ENCODE peak calls at places on chromosome 15, in seven cellular contexts. V is ovary, J is heart right ventricle, O is brain microvascular endothelial cell, U is cardiac muscle cell, P is pancreas, I is WERI-Rb-1. Z is an unnamed sample. For H3K27me3, the result is how much of the 10 kb centered on the place peaks cover.

GRCh38 chr15:99347609-99348008 is 96.3 kb downstream of the LRRC28 start:
- DNase-seq in J (no peak), V (no peak), I (no peak), O (no peak), P (no peak), U (peak), Z (peak)

GRCh38 chr15:67882487-67883227 is 42.8 kb upstream of the RNU6-1 start:
- DNase-seq in V (no peak), J (no peak), P (peak), I (no peak), U (peak), O (no peak), Z (no peak)

GRCh38 chr15:82062479-82062878 is 16.7 kb upstream of the MEX3B start:
- DNase-seq in P (no peak), V (no peak), I (no peak), U (no peak), J (no peak), O (no peak), Z (no peak)

GRCh38 chr15:50244153-50244552 is 21.4 kb downstream of the HDC start:
- DNase-seq in U (no peak), P (no peak), J (no peak), I (no peak), V (no peak), O (no peak), Z (no peak)

GRCh38 chr15:79003301-79003700 is 58.5 kb upstream of the CTSH start:
- DNase-seq in U (no peak), O (peak), J (no peak), I (no peak), V (no peak), P (no peak), Z (peak)

GRCh38 chr15:25176991-25177954 is 222.5 kb downstream of the SNRPN start:
- DNase-seq in O (no peak), U (no peak), P (peak), J (peak), I (peak), V (no peak), Z (no peak)

GRCh38 chr15:81940467-81941451 is 105.1 kb downstream of the MEX3B start:
- DNase-seq in U (peak), V (no peak), I (no peak), O (peak), P (no peak), J (no peak), Z (peak)

GRCh38 chr15:60734846-60735245 is 255.9 kb upstream of the ICE2 start:
- DNase-seq in I (no peak), V (no peak), U (no peak), J (no peak), O (no peak), P (no peak), Z (no peak)

GRCh38 chr15:70121656-70122297 is 24.1 kb upstream of the TLE3 start:
- DNase-seq in V (peak), J (no peak), O (peak), P (no peak), I (no peak), U (peak), Z (peak)

GRCh38 chr15:72116680-72117447 is 1.1 kb downstream of the MYO9A start:
- DNase-seq in V (no peak), O (peak), J (peak), P (peak), I (peak), U (peak), Z (peak)

GRCh38 chr15:94327356-94327936 is 96.1 kb downstream of the MCTP2 start:
- DNase-seq in O (peak), I (no peak), U (peak), P (no peak), J (no peak), V (no peak), Z (peak)

GRCh38 chr15:74176262-74177208 is 3.0 kb downstream of the ISLR start:
- DNase-seq in J (no peak), O (no peak), P (no peak), U (no peak), V (peak), I (peak), Z (peak)

GRCh38 chr15:80953953-80954778 is 35.5 kb downstream of the MESD start:
- DNase-seq in O (no peak), J (no peak), I (no peak), U (no peak), V (no peak), P (no peak), Z (no peak)

GRCh38 chr15:44812029-44812517 is 75.7 kb downstream of the TRIM69 start:
- DNase-seq in U (no peak), I (no peak), J (no peak), P (peak), O (no peak), V (no peak), Z (no peak)

GRCh38 chr15:73872370-73872769 is 994 bp upstream of the TBC1D21 start:
- DNase-seq in V (no peak), J (no peak), I (no peak), O (peak), U (peak), P (no peak), Z (peak)

GRCh38 chr15:63351170-63351569 is 30.5 kb downstream of the CA12 start:
- DNase-seq in U (no peak), O (no peak), I (no peak), J (no peak), V (no peak), P (no peak), Z (no peak)

GRCh38 chr15:82045179-82045891 is 483 bp downstream of the MEX3B start:
- DNase-seq in V (peak), J (peak), O (peak), I (peak), P (peak), U (peak), Z (peak)

GRCh38 chr15:98737721-98738120 is 89.4 kb downstream of the IGF1R start:
- DNase-seq in O (no peak), P (no peak), U (no peak), V (no peak), J (no peak), I (no peak), Z (no peak)

GRCh38 chr15:98728107-98728810 is 79.9 kb downstream of the IGF1R start:
- DNase-seq in U (no peak), O (no peak), P (no peak), V (no peak), J (no peak), I (no peak), Z (no peak)

GRCh38 chr15:101470548-101471239 is 18.8 kb downstream of the PCSK6 start:
- DNase-seq in I (no peak), U (no peak), V (no peak), J (no peak), P (no peak), O (no peak), Z (no peak)

GRCh38 chr15:81073796-81074195 is 60.3 kb upstream of the CFAP161 start:
- DNase-seq in V (no peak), I (no peak), P (no peak), O (no peak), U (no peak), J (no peak), Z (no peak)

GRCh38 chr15:98904466-98905048 is 103.0 kb downstream of the PGPEP1L start:
- DNase-seq in O (peak), I (peak), U (peak), J (no peak), V (no peak), P (no peak), Z (peak)

GRCh38 chr15:36156855-36157521 is 422.4 kb upstream of the CDIN1 start:
- DNase-seq in O (no peak), P (no peak), I (no peak), V (no peak), U (peak), J (no peak), Z (peak)

GRCh38 chr15:95326689-95327525 is 1003.6 kb upstream of the NR2F2 start:
- DNase-seq in V (peak), I (peak), U (no peak), O (no peak), P (no peak), J (no peak), Z (peak)

GRCh38 chr15:73331991-73332925 is 36.5 kb downstream of the HCN4 start:
- DNase-seq in V (no peak), U (no peak), J (no peak), P (no peak), O (no peak), I (no peak), Z (no peak)

GRCh38 chr15:85709250-85709649 is 85.5 kb downstream of the KLHL25 start:
- DNase-seq in J (no peak), P (no peak), O (no peak), U (no peak), I (no peak), V (no peak), Z (no peak)

GRCh38 chr15:80568876-80569605 is 126.1 kb upstream of the ABHD17C start:
- DNase-seq in V (no peak), P (no peak), J (no peak), U (no peak), I (no peak), O (no peak), Z (no peak)

GRCh38 chr15:82875411-82876003 is 66.1 kb downstream of the WHAMM start:
- DNase-seq in J (no peak), O (peak), U (no peak), V (no peak), I (no peak), P (no peak), Z (peak)

GRCh38 chr15:64846246-64846645 is 4.5 kb downstream of the PLEKHO2 start:
- DNase-seq in I (no peak), V (no peak), J (no peak), O (no peak), P (no peak), U (peak), Z (no peak)

GRCh38 chr15:84772467-84772866 is 24.1 kb downstream of the ZNF592 start:
- DNase-seq in J (no peak), U (peak), P (no peak), O (no peak), V (no peak), I (no peak), Z (no peak)

GRCh38 chr15:98076021-98076816 is 115.7 kb downstream of the ARRDC4 start:
- DNase-seq in U (no peak), J (peak), O (no peak), V (no peak), P (no peak), I (no peak), Z (peak)

GRCh38 chr15:51356983-51357382 is 15.5 kb downstream of the GLDN start:
- DNase-seq in U (no peak), J (no peak), O (no peak), V (no peak), I (no peak), P (no peak), Z (no peak)

GRCh38 chr15:38182900-38183299 is 69.7 kb upstream of the SPRED1 start:
- DNase-seq in U (no peak), J (no peak), I (no peak), O (no peak), P (no peak), V (no peak), Z (no peak)

GRCh38 chr15:71338251-71338650 is 223.0 kb downstream of the THSD4 start:
- DNase-seq in J (peak), O (no peak), U (no peak), P (no peak), V (no peak), I (no peak), Z (no peak)

GRCh38 chr15:59311245-59311644 is 61.4 kb downstream of the MYO1E start:
- DNase-seq in P (no peak), J (no peak), U (no peak), V (no peak), O (no peak), I (no peak), Z (no peak)

GRCh38 chr15:77173487-77173886 is 102.6 kb upstream of the TSPAN3 start:
- DNase-seq in J (no peak), P (no peak), U (no peak), O (no peak), V (no peak), I (peak), Z (no peak)

GRCh38 chr15:58771621-58772235 is 626 bp downstream of the MINDY2 start:
- DNase-seq in V (no peak), O (no peak), J (peak), U (no peak), P (peak), I (peak), Z (peak)

GRCh38 chr15:36428102-36428845 is 151.2 kb upstream of the CDIN1 start:
- DNase-seq in P (no peak), U (peak), J (no peak), I (no peak), V (no peak), O (peak), Z (peak)

GRCh38 chr15:51161491-51162260 is 67.0 kb upstream of the TNFAIP8L3 start:
- DNase-seq in O (peak), V (no peak), U (no peak), I (no peak), P (no peak), J (no peak), Z (peak)

GRCh38 chr15:41494190-41494921 is 682 bp downstream of the ITPKA start:
- DNase-seq in J (no peak), O (no peak), V (peak), I (peak), P (no peak), U (no peak), Z (peak)

GRCh38 chr15:41493205-41493901 is at the start of gene ITPKA:
- DNase-seq in J (peak), O (peak), U (peak), I (peak), V (peak), P (peak), Z (peak)

GRCh38 chr15:41495736-41496599 is 2.3 kb downstream of the ITPKA start:
- DNase-seq in V (no peak), O (no peak), I (no peak), P (peak), J (no peak), U (no peak), Z (no peak)

GRCh38 chr15:41493902-41494189 is 172 bp downstream of the ITPKA start:
- DNase-seq in P (no peak), J (no peak), O (no peak), U (no peak), V (no peak), I (no peak), Z (no peak)

DNA sequence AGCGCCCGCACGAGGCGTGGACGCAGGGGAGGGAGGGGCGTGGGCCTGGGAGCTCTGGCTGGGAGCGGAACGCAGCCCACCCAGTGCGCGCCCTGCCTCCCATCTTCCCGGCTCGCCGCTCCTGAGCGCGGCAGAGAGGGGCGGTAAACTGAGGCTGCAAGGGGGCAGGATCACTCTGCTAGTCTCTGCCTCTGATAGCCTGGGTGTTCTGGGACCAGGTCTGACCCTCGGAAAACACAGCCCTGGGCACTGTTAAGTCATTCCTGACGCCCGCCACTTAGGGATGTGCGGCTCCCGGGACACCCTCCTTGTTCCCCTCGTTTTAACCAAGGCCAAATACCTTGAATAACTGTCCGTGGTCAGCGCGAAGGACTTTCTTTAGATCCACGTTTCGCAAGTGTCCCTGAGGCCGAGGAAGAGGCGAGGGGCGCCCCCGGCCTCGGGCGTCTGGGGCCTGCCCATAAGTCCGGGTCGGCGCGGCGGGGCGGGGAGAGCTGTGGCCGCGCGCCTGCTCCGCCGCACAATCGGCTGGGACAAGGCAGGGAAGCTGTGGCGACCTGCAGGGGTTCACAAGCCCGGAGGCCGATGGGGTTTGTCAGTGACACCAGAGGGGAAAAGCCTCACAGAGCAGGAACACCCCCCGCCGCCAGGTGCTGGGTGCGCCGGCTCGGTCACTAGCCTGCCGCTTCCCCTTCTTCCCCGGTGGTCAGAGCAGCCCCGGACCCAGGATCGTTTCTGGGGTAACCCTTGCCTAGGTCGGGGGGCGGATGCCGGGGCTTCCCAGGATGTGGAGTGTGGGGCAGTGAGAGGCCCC is 1.5 kb downstream of the ITPKA start:
- DNase-seq in U (no peak), V (no peak), P (no peak), J (no peak), O (no peak), I (no peak), Z (no peak)
- H3K27me3 ChIP-seq in U (half or more), V (under half), P (under half), J (under half), O (under half), I (under half), Z (under half)

GRCh38 chr15:40103124-40103858 is 5.4 kb downstream of the BMF start:
- DNase-seq in I (no peak), O (no peak), P (peak), V (peak), J (peak), U (peak), Z (peak)
- H3K4me3 ChIP-seq in I (no peak), O (no peak), P (no peak), V (peak), J (peak), U (peak), Z (peak)

DNA sequence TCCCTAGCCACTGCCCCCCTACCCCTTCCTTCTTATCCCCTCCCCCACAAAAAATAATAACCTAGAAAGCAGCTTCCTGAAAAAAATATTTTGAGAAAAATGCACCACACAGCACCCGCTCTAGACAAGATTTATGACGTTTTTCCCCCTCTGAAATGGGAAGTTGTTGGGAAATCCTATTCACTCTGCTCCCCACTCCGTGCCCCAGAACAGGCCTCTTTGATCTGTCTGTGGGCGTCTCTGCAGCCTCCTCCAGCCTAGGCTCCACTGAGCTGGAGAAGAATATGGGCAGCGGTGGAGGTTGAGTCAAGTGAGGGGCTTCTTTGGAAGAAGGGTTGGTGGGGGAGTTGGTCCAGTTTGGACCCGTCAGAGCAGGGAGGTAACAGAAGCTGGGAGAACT is 28.5 kb upstream of the POLG start:
- DNase-seq in O (no peak), U (no peak), J (no peak), I (no peak), P (no peak), V (no peak), Z (no peak)
- H3K27me3 ChIP-seq in O (half or more), U (half or more), J (half or more), I (under half), P (under half), V (under half), Z (half or more)

GRCh38 chr15:34049096-34049495 is 10.1 kb upstream of the AVEN start:
- DNase-seq in O (peak), J (no peak), U (peak), I (no peak), V (no peak), P (no peak), Z (peak)
- H3K4me3 ChIP-seq in O (no peak), J (no peak), U (no peak), I (no peak), V (no peak), P (no peak), Z (no peak)

GRCh38 chr15:66252411-66253295 is 897 bp downstream of the MEGF11 start:
- DNase-seq in J (peak), U (peak), O (peak), P (peak), V (peak), I (peak), Z (peak)

GRCh38 chr15:66253296-66253642 is 281 bp downstream of the MEGF11 start:
- DNase-seq in J (no peak), U (no peak), I (no peak), P (no peak), V (no peak), O (no peak), Z (no peak)

GRCh38 chr15:66251065-66251789 is 2.3 kb downstream of the MEGF11 start:
- DNase-seq in P (no peak), O (no peak), U (no peak), V (no peak), J (no peak), I (peak), Z (no peak)

GRCh38 chr15:66253643-66254363 is at the start of gene MEGF11:
- DNase-seq in U (peak), J (no peak), O (no peak), V (peak), I (peak), P (no peak), Z (peak)

DNA sequence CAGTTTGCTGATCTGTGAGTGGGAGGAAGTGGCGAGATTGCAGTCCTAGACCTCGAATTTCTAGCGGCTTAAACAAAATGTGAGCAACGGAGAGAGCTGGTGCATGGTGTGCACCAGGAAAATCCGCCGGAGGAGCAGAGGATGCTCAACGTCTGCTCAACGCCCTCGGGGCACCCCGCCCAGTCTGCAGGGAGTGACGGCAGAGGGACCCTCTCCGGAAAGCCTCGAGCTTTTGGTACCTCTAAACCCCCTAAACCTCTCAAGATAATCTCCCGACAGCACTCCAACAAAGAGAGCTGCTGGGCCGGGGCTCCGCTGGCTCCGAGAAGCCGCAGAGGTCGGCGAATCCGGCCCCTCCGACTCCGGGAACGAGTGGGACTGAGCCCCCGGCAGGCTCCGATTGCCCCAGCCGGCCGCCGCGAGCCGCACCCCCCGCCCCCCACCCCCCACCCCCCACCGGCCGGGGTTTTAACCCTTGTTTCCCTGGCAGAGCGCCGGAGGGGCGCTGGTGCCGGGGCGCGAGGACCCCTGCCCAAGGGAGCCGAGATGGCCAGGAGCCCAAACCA is 1.7 kb downstream of the MEGF11 start:
- DNase-seq in O (no peak), I (peak), U (no peak), J (no peak), P (no peak), V (peak), Z (no peak)
- H3K27me3 ChIP-seq in O (half or more), I (under half), U (half or more), J (half or more), P (under half), V (under half), Z (half or more)